ENCODE peak calls at places on chromosome 16, in ten cellular contexts. F is breast epithelium, S is Peyer's patch, Z is transverse colon, A is endothelial cell of umbilical vein, C is IMR-90, I is ovary, M is heart left ventricle, Y is uterus, B is sigmoid colon. K is an unnamed sample.

GRCh38 chr16:60645541-60645940 is 1390.7 kb downstream of the CDH8 start:
- DNase-seq in F (no peak), S (no peak), Z (no peak), A (no peak), C (no peak), I (no peak), M (no peak), Y (no peak), B (no peak), K (no peak)

GRCh38 chr16:86858501-86858900 is 280.2 kb downstream of the FOXL1 start:
- DNase-seq in F (no peak), S (no peak), Z (no peak), A (no peak), C (no peak), I (no peak), M (no peak), Y (no peak), B (no peak), K (no peak)

GRCh38 chr16:53726625-53727024 is 22.7 kb downstream of the FTO start:
- DNase-seq in F (no peak), S (no peak), Z (no peak), A (no peak), C (peak; percentile 23), I (no peak), M (no peak), Y (no peak), B (no peak), K (no peak)

GRCh38 chr16:78749745-78750268 is 650.4 kb downstream of the WWOX start:
- DNase-seq in F (no peak), S (no peak), Z (no peak), A (no peak), C (no peak), I (no peak), M (no peak), Y (no peak), B (no peak), K (no peak)

GRCh38 chr16:23055481-23055880 is 93.8 kb downstream of the USP31 start:
- DNase-seq in F (no peak), S (no peak), Z (no peak), A (no peak), C (no peak), I (no peak), M (no peak), Y (no peak), B (no peak), K (no peak)

GRCh38 chr16:49366669-49367068 is 6.9 kb upstream of the C16orf78 start:
- DNase-seq in F (no peak), S (no peak), Z (no peak), A (no peak), C (no peak), I (no peak), M (no peak), Y (no peak), B (no peak), K (no peak)

GRCh38 chr16:53523126-53523804 is 20.3 kb upstream of the AKTIP start:
- DNase-seq in F (no peak), S (no peak), Z (no peak), A (no peak), C (no peak), I (no peak), M (no peak), Y (no peak), B (no peak), K (no peak)

GRCh38 chr16:65024649-65025243 is 97.1 kb downstream of the CDH11 start:
- DNase-seq in F (no peak), S (no peak), Z (no peak), A (peak; percentile 92), C (peak; percentile 79), I (no peak), M (no peak), Y (no peak), B (no peak), K (no peak)

GRCh38 chr16:29843942-29844341 is 19.1 kb downstream of the CDIPT start:
- DNase-seq in F (no peak), S (no peak), Z (no peak), A (no peak), C (no peak), I (no peak), M (no peak), Y (no peak), B (no peak), K (no peak)

GRCh38 chr16:57899771-57900661 is 70.9 kb downstream of the CNGB1 start:
- DNase-seq in F (peak; percentile 70), S (peak; percentile 88), Z (peak; percentile 76), A (peak; percentile 67), C (peak; percentile 62), I (peak; percentile 67), M (peak; percentile 65), Y (peak; percentile 61), B (peak; percentile 79), K (peak; percentile 93)

GRCh38 chr16:55641430-55642056 is 14.2 kb upstream of the SLC6A2 start:
- DNase-seq in F (no peak), S (no peak), Z (no peak), A (peak; percentile 42), C (peak; percentile 51), I (no peak), M (no peak), Y (no peak), B (no peak), K (no peak)

GRCh38 chr16:68506331-68507053 is 32.6 kb upstream of the ZFP90 start:
- DNase-seq in F (no peak), S (no peak), Z (no peak), A (no peak), C (peak; percentile 8), I (no peak), M (no peak), Y (no peak), B (no peak), K (no peak)

GRCh38 chr16:89317101-89317671 is 99.7 kb downstream of the ZNF778 start:
- DNase-seq in F (no peak), S (no peak), Z (peak; percentile 41), A (no peak), C (no peak), I (no peak), M (peak; percentile 17), Y (no peak), B (no peak), K (no peak)

GRCh38 chr16:2828521-2828840 is 1.6 kb upstream of the ZG16B start:
- DNase-seq in F (no peak), S (no peak), Z (no peak), A (no peak), C (no peak), I (no peak), M (no peak), Y (no peak), B (no peak), K (no peak)

GRCh38 chr16:30491744-30492308 is 19.3 kb downstream of the ITGAL start:
- DNase-seq in F (no peak), S (no peak), Z (peak; percentile 24), A (peak; percentile 74), C (peak; percentile 83), I (no peak), M (no peak), Y (no peak), B (no peak), K (peak; percentile 24)

GRCh38 chr16:24853830-24854229 is 8.1 kb downstream of the SLC5A11 start:
- DNase-seq in F (no peak), S (no peak), Z (no peak), A (peak; percentile 63), C (peak; percentile 66), I (peak; percentile 31), M (peak; percentile 39), Y (peak; percentile 27), B (peak; percentile 70), K (peak; percentile 76)

GRCh38 chr16:27258241-27258734 is 10.3 kb downstream of the NSMCE1 start:
- DNase-seq in F (no peak), S (peak; percentile 30), Z (no peak), A (peak; percentile 77), C (peak; percentile 73), I (no peak), M (no peak), Y (no peak), B (no peak), K (no peak)

DNA sequence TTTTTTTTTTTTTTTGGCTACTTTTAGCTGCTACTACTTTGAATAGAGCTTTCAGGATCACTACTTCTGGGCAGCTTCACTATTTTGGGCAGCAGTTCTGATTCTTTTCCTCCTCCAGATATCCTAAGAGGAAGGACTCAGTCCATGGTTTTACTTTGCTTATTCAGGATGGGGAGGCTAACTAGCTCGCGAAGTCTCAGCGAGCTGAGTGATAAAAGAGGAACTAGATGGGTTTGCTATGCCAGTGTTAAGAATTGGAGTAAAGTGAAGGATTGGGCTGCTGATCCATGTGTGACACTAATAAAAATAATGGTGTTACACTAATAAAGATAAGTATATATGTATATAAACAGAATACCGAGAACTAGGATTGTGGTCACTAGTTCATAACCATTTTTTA is 5.0 kb downstream of the IST1 start:
- DNase-seq in F (no peak), S (peak; percentile 44), Z (no peak), A (no peak), C (no peak), I (no peak), M (no peak), Y (no peak), B (no peak), K (no peak)
- H3K4me3 ChIP-seq in F (no peak overlapping the region), S (no peak overlapping the region), Z (no peak overlapping the region), A (no peak overlapping the region), C (no peak overlapping the region), I (no peak overlapping the region), M (peak overlapping the region; percentile 18), Y (no peak overlapping the region), B (no peak overlapping the region), K (no peak overlapping the region)

DNA sequence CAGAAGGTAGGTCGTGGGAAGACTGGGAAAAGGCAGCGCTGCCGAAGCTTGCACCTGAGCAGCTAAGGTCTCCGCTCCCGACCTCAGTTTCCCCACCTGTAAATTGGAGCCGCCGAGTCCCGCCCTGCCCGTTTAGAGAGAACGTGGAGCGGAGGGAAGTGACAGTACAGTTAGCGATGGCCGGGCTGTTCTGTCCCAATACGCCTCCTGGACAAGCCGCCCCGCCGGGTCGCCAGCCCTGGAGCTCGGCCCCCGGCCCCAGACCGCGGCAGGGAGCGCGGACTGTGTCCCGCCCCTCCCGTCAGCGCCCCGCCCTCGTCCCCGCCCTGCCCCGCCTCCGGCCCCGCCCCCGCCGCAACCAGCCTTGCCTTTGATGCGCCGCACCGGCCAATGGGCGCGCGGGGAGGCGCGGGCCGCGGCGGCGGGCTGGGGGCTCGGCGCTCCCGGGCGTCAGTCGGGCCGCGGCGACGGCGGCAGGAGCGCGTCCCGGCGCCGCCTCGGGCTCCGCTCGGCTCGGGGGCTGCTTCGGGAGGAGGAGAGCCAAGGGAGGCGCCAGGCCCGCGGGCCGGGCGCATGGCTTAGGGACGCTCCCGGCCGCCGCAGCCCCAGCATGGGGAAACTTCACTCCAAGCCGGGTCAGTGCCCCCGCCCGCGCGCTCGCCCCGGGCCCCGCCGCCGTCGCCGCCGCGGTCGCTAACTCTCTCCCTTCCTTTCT is at the start of gene NKD1:
- DNase-seq in F (peak; percentile 59), S (peak; percentile 82), Z (peak; percentile 74), A (peak; percentile 26), C (peak; percentile 9), I (peak; percentile 80), M (peak; percentile 67), Y (peak; percentile 77), B (peak; percentile 86), K (peak; percentile 91)
- TF ChIP-seq POLR2A in F (no peak), S (no peak), Z (no peak), A (no peak), C (no peak), I (peak; percentile 56), M (peak; percentile 32), Y (peak; percentile 85), B (no peak), K (no peak)

GRCh38 chr16:61936522-61936921 is 99.7 kb downstream of the CDH8 start:
- DNase-seq in F (no peak), S (no peak), Z (no peak), A (no peak), C (no peak), I (no peak), M (no peak), Y (no peak), B (no peak), K (no peak)
- TF ChIP-seq CTCF in F (no peak), S (no peak), Z (no peak), A (no peak), C (no peak), I (no peak), M (peak; percentile 12), Y (no peak), B (no peak), K (no peak)

GRCh38 chr16:17439580-17439979 is 31.2 kb downstream of the XYLT1 start:
- DNase-seq in F (no peak), S (no peak), Z (no peak), A (no peak), C (no peak), I (no peak), M (no peak), Y (no peak), B (no peak), K (peak; percentile 0)
- H3K4me3 ChIP-seq in F (no peak overlapping the region), S (no peak overlapping the region), Z (no peak overlapping the region), A (no peak overlapping the region), C (no peak overlapping the region), I (no peak overlapping the region), M (no peak overlapping the region), Y (no peak overlapping the region), B (no peak overlapping the region), K (no peak overlapping the region)

K was measured in lower leg skin.